ENCODE peak calls at places on chromosomes 6 and 20, in nine cellular contexts. One of them, this sample, is unnamed.

GRCh38 chr6:107917468-107918375 is 40.3 kb downstream of the SEC63 start:
- DNase-seq in GM12865: peak
- DNase-seq in CD8-positive, alpha-beta T cell: no peak
- DNase-seq in pancreas: no peak
- DNase-seq in fibroblast of lung: no peak
- DNase-seq in foreskin fibroblast: no peak
- DNase-seq in HepG2: no peak
- DNase-seq in A673: no peak
- DNase-seq in suprapubic skin: no peak
- DNase-seq in this sample: no peak

GRCh38 chr20:62768815-62769287 is 27.4 kb upstream of the MRGBP start:
- DNase-seq in suprapubic skin: no peak
- DNase-seq in pancreas: peak
- DNase-seq in A673: peak
- DNase-seq in GM12865: no peak
- DNase-seq in foreskin fibroblast: no peak
- DNase-seq in CD8-positive, alpha-beta T cell: no peak
- DNase-seq in fibroblast of lung: peak
- DNase-seq in HepG2: no peak
- DNase-seq in this sample: peak

GRCh38 chr20:63961664-63962425 is 5.6 kb upstream of the UCKL1 start:
- DNase-seq in fibroblast of lung: no peak
- DNase-seq in foreskin fibroblast: no peak
- DNase-seq in HepG2: no peak
- DNase-seq in CD8-positive, alpha-beta T cell: no peak
- DNase-seq in GM12865: no peak
- DNase-seq in suprapubic skin: no peak
- DNase-seq in pancreas: peak
- DNase-seq in A673: no peak
- DNase-seq in this sample: no peak

GRCh38 chr6:133631421-133631820 is 257.5 kb upstream of the TCF21 start:
- DNase-seq in A673: no peak
- DNase-seq in suprapubic skin: no peak
- DNase-seq in HepG2: peak
- DNase-seq in foreskin fibroblast: peak
- DNase-seq in CD8-positive, alpha-beta T cell: no peak
- DNase-seq in pancreas: no peak
- DNase-seq in GM12865: no peak
- DNase-seq in fibroblast of lung: peak
- DNase-seq in this sample: no peak

GRCh38 chr6:44128020-44128917 is 915 bp downstream of the TMEM63B start:
- DNase-seq in GM12865: peak
- DNase-seq in A673: no peak
- DNase-seq in foreskin fibroblast: no peak
- DNase-seq in pancreas: peak
- DNase-seq in CD8-positive, alpha-beta T cell: peak
- DNase-seq in suprapubic skin: no peak
- DNase-seq in HepG2: peak
- DNase-seq in fibroblast of lung: peak
- DNase-seq in this sample: no peak

GRCh38 chr6:104226798-104227444 is 632.8 kb downstream of the HACE1 start:
- DNase-seq in HepG2: no peak
- DNase-seq in pancreas: no peak
- DNase-seq in suprapubic skin: no peak
- DNase-seq in foreskin fibroblast: no peak
- DNase-seq in GM12865: no peak
- DNase-seq in A673: no peak
- DNase-seq in CD8-positive, alpha-beta T cell: no peak
- DNase-seq in fibroblast of lung: no peak
- DNase-seq in this sample: no peak

GRCh38 chr6:71473908-71474307 is 185.3 kb downstream of the OGFRL1 start:
- DNase-seq in foreskin fibroblast: peak
- DNase-seq in GM12865: no peak
- DNase-seq in CD8-positive, alpha-beta T cell: no peak
- DNase-seq in pancreas: no peak
- DNase-seq in A673: no peak
- DNase-seq in fibroblast of lung: peak
- DNase-seq in suprapubic skin: peak
- DNase-seq in HepG2: no peak
- DNase-seq in this sample: peak

GRCh38 chr6:170487707-170488329 is 65.3 kb downstream of the PSMB1 start:
- DNase-seq in A673: no peak
- DNase-seq in foreskin fibroblast: no peak
- DNase-seq in fibroblast of lung: no peak
- DNase-seq in HepG2: no peak
- DNase-seq in GM12865: no peak
- DNase-seq in CD8-positive, alpha-beta T cell: no peak
- DNase-seq in suprapubic skin: no peak
- DNase-seq in pancreas: no peak
- DNase-seq in this sample: no peak

GRCh38 chr6:76774750-76775396 is 688.4 kb downstream of the HTR1B start:
- DNase-seq in suprapubic skin: no peak
- DNase-seq in CD8-positive, alpha-beta T cell: no peak
- DNase-seq in pancreas: peak
- DNase-seq in foreskin fibroblast: no peak
- DNase-seq in A673: no peak
- DNase-seq in HepG2: no peak
- DNase-seq in GM12865: no peak
- DNase-seq in fibroblast of lung: peak
- DNase-seq in this sample: no peak

GRCh38 chr6:74642101-74642500 is 563.8 kb downstream of the COL12A1 start:
- DNase-seq in fibroblast of lung: no peak
- DNase-seq in CD8-positive, alpha-beta T cell: no peak
- DNase-seq in pancreas: no peak
- DNase-seq in foreskin fibroblast: no peak
- DNase-seq in A673: no peak
- DNase-seq in HepG2: no peak
- DNase-seq in GM12865: no peak
- DNase-seq in suprapubic skin: no peak
- DNase-seq in this sample: no peak

GRCh38 chr20:5636841-5637240 is 113.4 kb upstream of the SHLD1 start:
- DNase-seq in CD8-positive, alpha-beta T cell: no peak
- DNase-seq in pancreas: no peak
- DNase-seq in fibroblast of lung: no peak
- DNase-seq in suprapubic skin: no peak
- DNase-seq in GM12865: no peak
- DNase-seq in HepG2: no peak
- DNase-seq in foreskin fibroblast: no peak
- DNase-seq in A673: no peak
- DNase-seq in this sample: no peak

GRCh38 chr6:93678841-93679454 is 259.6 kb upstream of the EPHA7 start:
- DNase-seq in A673: peak
- DNase-seq in CD8-positive, alpha-beta T cell: no peak
- DNase-seq in fibroblast of lung: peak
- DNase-seq in suprapubic skin: no peak
- DNase-seq in foreskin fibroblast: no peak
- DNase-seq in HepG2: no peak
- DNase-seq in pancreas: no peak
- DNase-seq in GM12865: no peak
- DNase-seq in this sample: no peak

GRCh38 chr6:44650947-44651346 is 263.4 kb downstream of the CDC5L start:
- DNase-seq in CD8-positive, alpha-beta T cell: no peak
- DNase-seq in foreskin fibroblast: no peak
- DNase-seq in A673: no peak
- DNase-seq in suprapubic skin: no peak
- DNase-seq in HepG2: no peak
- DNase-seq in pancreas: no peak
- DNase-seq in fibroblast of lung: peak
- DNase-seq in GM12865: no peak
- DNase-seq in this sample: no peak

GRCh38 chr20:23565503-23566056 is 2.7 kb downstream of the CST9L start:
- DNase-seq in foreskin fibroblast: no peak
- DNase-seq in GM12865: no peak
- DNase-seq in pancreas: no peak
- DNase-seq in CD8-positive, alpha-beta T cell: no peak
- DNase-seq in A673: no peak
- DNase-seq in suprapubic skin: no peak
- DNase-seq in fibroblast of lung: no peak
- DNase-seq in HepG2: no peak
- DNase-seq in this sample: no peak

DNA sequence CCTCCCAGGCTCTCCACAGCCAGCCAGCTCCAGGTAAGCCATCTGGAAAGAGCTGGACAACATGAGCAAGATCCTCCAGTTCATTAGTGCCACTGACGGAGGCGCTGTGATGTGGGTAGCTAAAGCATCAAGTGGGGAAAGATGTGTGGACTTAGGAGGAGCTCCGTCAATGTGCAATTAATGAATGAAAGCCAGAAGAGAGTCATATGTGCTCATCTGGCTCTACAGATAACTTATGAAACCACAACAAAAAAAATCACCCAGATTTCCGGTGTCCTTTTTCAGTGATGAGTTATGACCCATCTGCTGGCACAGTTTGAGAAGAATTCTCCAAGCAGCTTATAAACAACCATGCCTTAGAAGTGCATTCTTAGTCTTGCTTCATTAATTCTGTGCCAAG is 311.7 kb upstream of the PLCB4 start:
- DNase-seq in suprapubic skin: no peak
- DNase-seq in foreskin fibroblast: peak
- DNase-seq in GM12865: peak
- DNase-seq in A673: peak
- DNase-seq in fibroblast of lung: peak
- DNase-seq in CD8-positive, alpha-beta T cell: no peak
- DNase-seq in HepG2: no peak
- DNase-seq in pancreas: no peak
- DNase-seq in this sample: peak
- TF ChIP-seq CTCF in suprapubic skin: no peak
- TF ChIP-seq CTCF in foreskin fibroblast: peak
- TF ChIP-seq CTCF in GM12865: no peak
- TF ChIP-seq CTCF in A673: peak
- TF ChIP-seq CTCF in fibroblast of lung: no peak
- TF ChIP-seq CTCF in CD8-positive, alpha-beta T cell: no peak
- TF ChIP-seq CTCF in HepG2: no peak
- TF ChIP-seq CTCF in pancreas: no peak
- TF ChIP-seq CTCF in this sample: peak

DNA sequence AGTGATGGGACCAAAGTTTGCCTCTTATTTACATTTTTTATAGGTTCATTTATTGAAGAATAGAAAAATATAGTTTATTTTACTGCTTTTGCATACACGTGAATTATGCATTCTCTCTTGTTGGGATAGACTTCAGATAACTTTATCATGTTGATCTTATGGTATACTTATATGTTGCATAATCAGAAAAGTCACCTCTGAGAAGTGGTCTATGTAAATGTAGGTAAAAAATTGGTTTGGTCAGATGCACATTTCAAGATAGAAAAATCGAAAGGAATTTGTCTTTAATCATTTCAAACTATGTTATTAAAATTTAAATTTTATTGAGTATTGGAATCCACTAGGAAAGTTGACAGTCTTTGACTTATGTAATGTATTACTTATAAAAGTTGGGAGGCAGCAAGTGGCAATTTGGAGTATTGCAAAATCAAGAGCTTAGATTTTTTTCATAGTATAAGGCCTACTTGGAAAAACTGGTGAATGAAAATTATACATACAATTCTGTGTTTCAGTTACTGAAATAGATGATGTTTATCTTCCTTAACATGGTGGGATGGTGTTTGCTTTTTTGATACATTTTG is 2.4 kb downstream of the PHF3 start:
- DNase-seq in pancreas: no peak
- DNase-seq in A673: peak
- DNase-seq in foreskin fibroblast: no peak
- DNase-seq in fibroblast of lung: peak
- DNase-seq in suprapubic skin: no peak
- DNase-seq in HepG2: no peak
- DNase-seq in GM12865: no peak
- DNase-seq in CD8-positive, alpha-beta T cell: no peak
- DNase-seq in this sample: no peak
- H3K4me3 ChIP-seq in pancreas: no peak
- H3K4me3 ChIP-seq in A673: peak
- H3K4me3 ChIP-seq in foreskin fibroblast: peak
- H3K4me3 ChIP-seq in fibroblast of lung: peak
- H3K4me3 ChIP-seq in suprapubic skin: peak
- H3K4me3 ChIP-seq in HepG2: peak
- H3K4me3 ChIP-seq in GM12865: peak
- H3K4me3 ChIP-seq in CD8-positive, alpha-beta T cell: no peak
- H3K4me3 ChIP-seq in this sample: no peak

GRCh38 chr6:26225848-26226590 is 138.8 kb downstream of the HFE start:
- DNase-seq in foreskin fibroblast: no peak
- DNase-seq in pancreas: no peak
- DNase-seq in GM12865: no peak
- DNase-seq in suprapubic skin: no peak
- DNase-seq in fibroblast of lung: no peak
- DNase-seq in A673: no peak
- DNase-seq in HepG2: no peak
- DNase-seq in CD8-positive, alpha-beta T cell: no peak
- DNase-seq in this sample: no peak

GRCh38 chr6:26224547-26224912 is 137.3 kb downstream of the HFE start:
- DNase-seq in GM12865: no peak
- DNase-seq in suprapubic skin: no peak
- DNase-seq in foreskin fibroblast: no peak
- DNase-seq in CD8-positive, alpha-beta T cell: no peak
- DNase-seq in pancreas: no peak
- DNase-seq in fibroblast of lung: no peak
- DNase-seq in HepG2: no peak
- DNase-seq in A673: no peak
- DNase-seq in this sample: no peak

GRCh38 chr6:26223213-26223612 is 136.0 kb downstream of the HFE start:
- DNase-seq in foreskin fibroblast: no peak
- DNase-seq in pancreas: no peak
- DNase-seq in GM12865: peak
- DNase-seq in fibroblast of lung: peak
- DNase-seq in HepG2: no peak
- DNase-seq in CD8-positive, alpha-beta T cell: no peak
- DNase-seq in suprapubic skin: no peak
- DNase-seq in A673: peak
- DNase-seq in this sample: no peak

GRCh38 chr6:26223677-26224546 is 136.7 kb downstream of the HFE start:
- DNase-seq in pancreas: no peak
- DNase-seq in GM12865: peak
- DNase-seq in CD8-positive, alpha-beta T cell: peak
- DNase-seq in suprapubic skin: no peak
- DNase-seq in fibroblast of lung: peak
- DNase-seq in foreskin fibroblast: peak
- DNase-seq in HepG2: peak
- DNase-seq in A673: peak
- DNase-seq in this sample: peak

GRCh38 chr6:26224940-26225847 is 138.0 kb downstream of the HFE start:
- DNase-seq in CD8-positive, alpha-beta T cell: no peak
- DNase-seq in suprapubic skin: no peak
- DNase-seq in HepG2: no peak
- DNase-seq in GM12865: peak
- DNase-seq in foreskin fibroblast: peak
- DNase-seq in A673: no peak
- DNase-seq in pancreas: no peak
- DNase-seq in fibroblast of lung: peak
- DNase-seq in this sample: peak
- TF ChIP-seq CTCF in CD8-positive, alpha-beta T cell: no peak
- TF ChIP-seq CTCF in suprapubic skin: no peak
- TF ChIP-seq CTCF in HepG2: no peak
- TF ChIP-seq CTCF in GM12865: no peak
- TF ChIP-seq CTCF in foreskin fibroblast: peak
- TF ChIP-seq CTCF in A673: no peak
- TF ChIP-seq CTCF in pancreas: no peak
- TF ChIP-seq CTCF in fibroblast of lung: no peak
- TF ChIP-seq CTCF in this sample: peak

DNA sequence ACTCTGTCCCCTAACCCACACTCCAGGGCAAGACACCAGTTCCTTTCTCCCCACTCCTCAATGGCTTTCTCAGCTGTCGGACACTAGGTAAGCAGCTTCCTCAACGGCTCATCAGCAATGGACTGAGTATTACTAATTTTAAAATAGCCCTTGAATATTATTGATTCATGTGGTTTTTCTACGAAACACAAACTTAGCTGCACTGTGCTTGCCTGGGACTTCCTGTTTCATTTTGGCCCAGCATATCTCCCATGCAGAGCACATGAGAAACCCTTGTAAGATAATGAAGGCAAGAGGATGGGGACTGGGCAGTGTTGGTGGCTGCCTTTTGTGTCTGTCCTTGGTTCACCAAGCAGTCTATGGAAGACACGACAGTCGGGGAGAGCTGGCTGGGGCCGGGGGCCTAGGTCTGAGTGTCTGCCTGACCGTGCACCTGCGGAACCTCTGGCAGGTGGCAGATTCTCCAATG is 48.9 kb downstream of the RNASET2 start:
- DNase-seq in CD8-positive, alpha-beta T cell: no peak
- DNase-seq in foreskin fibroblast: no peak
- DNase-seq in HepG2: no peak
- DNase-seq in A673: no peak
- DNase-seq in pancreas: no peak
- DNase-seq in fibroblast of lung: no peak
- DNase-seq in suprapubic skin: no peak
- DNase-seq in GM12865: peak
- DNase-seq in this sample: no peak
- H3K4me3 ChIP-seq in CD8-positive, alpha-beta T cell: no peak
- H3K4me3 ChIP-seq in foreskin fibroblast: no peak
- H3K4me3 ChIP-seq in HepG2: no peak
- H3K4me3 ChIP-seq in A673: no peak
- H3K4me3 ChIP-seq in pancreas: no peak
- H3K4me3 ChIP-seq in fibroblast of lung: no peak
- H3K4me3 ChIP-seq in suprapubic skin: no peak
- H3K4me3 ChIP-seq in GM12865: peak
- H3K4me3 ChIP-seq in this sample: no peak